ENCODE peak calls at places on chromosomes 12 and 14, in four cellular contexts. R, S, I and Y are unnamed samples.
A peak's percentile ranks its signal among the peaks of the same experiment; 100 is the strongest.

GRCh38 chr12:3135522-3136461 is 58.6 kb downstream of the TSPAN9 start:
- DNase-seq in R (peak; percentile 89), S (peak; percentile 75), I (peak; percentile 73), Y (peak; percentile 64)

GRCh38 chr12:124446364-124446763 is 121.0 kb downstream of the NCOR2 start:
- DNase-seq in R (no peak), S (no peak), I (no peak), Y (no peak)

GRCh38 chr12:15212877-15213276 is 8.3 kb downstream of the RERG start:
- DNase-seq in R (no peak), S (no peak), I (no peak), Y (no peak)

GRCh38 chr12:68199127-68199526 is 26.5 kb downstream of the IL26 start:
- DNase-seq in R (no peak), S (no peak), I (no peak), Y (no peak)

GRCh38 chr14:54759982-54760585 is 142.5 kb downstream of the GCH1 start:
- DNase-seq in R (no peak), S (no peak), I (no peak), Y (no peak)

GRCh38 chr14:76267322-76268012 is 108.5 kb upstream of the ESRRB start:
- DNase-seq in R (no peak), S (no peak), I (no peak), Y (peak; percentile 82)

GRCh38 chr12:131101703-131102492 is 148.2 kb downstream of the ADGRD1 start:
- DNase-seq in R (no peak), S (no peak), I (no peak), Y (peak; percentile 5)

GRCh38 chr14:39488600-39488999 is 56.4 kb upstream of the FBXO33 start:
- DNase-seq in R (no peak), S (no peak), I (no peak), Y (peak; percentile 76)

GRCh38 chr14:30193056-30193455 is 265.4 kb upstream of the PRKD1 start:
- DNase-seq in R (no peak), S (no peak), I (no peak), Y (no peak)

GRCh38 chr12:113089839-113090238 is 33.3 kb downstream of the DTX1 start:
- DNase-seq in R (no peak), S (no peak), I (no peak), Y (no peak)

GRCh38 chr12:126607867-126608266 is 1542.6 kb downstream of the AACS start:
- DNase-seq in R (no peak), S (no peak), I (no peak), Y (no peak)

GRCh38 chr14:68309631-68310030 is 483.2 kb downstream of the ZFP36L1 start:
- DNase-seq in R (no peak), S (no peak), I (no peak), Y (no peak)

GRCh38 chr14:64919618-64920017 is 5.4 kb downstream of the CHURC1 start:
- DNase-seq in R (no peak), S (no peak), I (peak; percentile 12), Y (no peak)

GRCh38 chr14:101571004-101571403 is 9.7 kb downstream of the DIO3 start:
- DNase-seq in R (no peak), S (no peak), I (no peak), Y (no peak)

GRCh38 chr12:58850826-58851225 is 69.5 kb downstream of the LRIG3 start:
- DNase-seq in R (no peak), S (no peak), I (no peak), Y (no peak)

GRCh38 chr12:2082321-2082720 is 29.5 kb downstream of the CACNA1C start:
- DNase-seq in R (no peak), S (no peak), I (no peak), Y (no peak)

GRCh38 chr12:94640134-94640928 is 10.0 kb downstream of the TMCC3 start:
- DNase-seq in R (no peak), S (no peak), I (no peak), Y (no peak)

GRCh38 chr14:71726639-71727085 is 205.6 kb upstream of the RGS6 start:
- DNase-seq in R (no peak), S (no peak), I (no peak), Y (no peak)

GRCh38 chr14:91509878-91510170 is 286 bp downstream of the PPP4R3A start:
- DNase-seq in R (no peak), S (no peak), I (no peak), Y (no peak)

GRCh38 chr12:125314051-125314882 is 249.0 kb downstream of the AACS start:
- DNase-seq in R (no peak), S (no peak), I (no peak), Y (no peak)

DNA sequence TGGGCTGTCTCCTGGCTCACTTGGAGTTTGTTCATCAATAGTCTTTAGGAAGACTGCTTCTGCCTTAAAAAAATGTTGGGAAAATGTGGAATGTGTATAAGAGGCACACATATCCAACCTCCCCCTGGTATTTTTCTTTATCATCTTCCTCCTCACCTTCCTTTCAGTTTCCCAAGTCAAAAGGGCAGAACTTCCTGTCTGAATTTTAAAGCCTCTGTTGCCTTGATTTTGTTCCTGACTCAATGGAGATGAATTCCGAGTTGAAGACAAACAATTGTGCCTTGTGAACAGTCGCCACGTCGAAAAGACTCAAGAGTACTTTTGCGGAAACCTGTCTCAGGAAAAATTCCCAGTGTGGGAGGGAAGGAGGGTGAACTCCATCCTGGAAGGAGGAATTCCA is 50.3 kb upstream of the ELK3 start:
- DNase-seq in R (no peak), S (no peak), I (no peak), Y (no peak)
- TF ChIP-seq USF2 in R (no peak), S (no peak), I (no peak), Y (no peak)

DNA sequence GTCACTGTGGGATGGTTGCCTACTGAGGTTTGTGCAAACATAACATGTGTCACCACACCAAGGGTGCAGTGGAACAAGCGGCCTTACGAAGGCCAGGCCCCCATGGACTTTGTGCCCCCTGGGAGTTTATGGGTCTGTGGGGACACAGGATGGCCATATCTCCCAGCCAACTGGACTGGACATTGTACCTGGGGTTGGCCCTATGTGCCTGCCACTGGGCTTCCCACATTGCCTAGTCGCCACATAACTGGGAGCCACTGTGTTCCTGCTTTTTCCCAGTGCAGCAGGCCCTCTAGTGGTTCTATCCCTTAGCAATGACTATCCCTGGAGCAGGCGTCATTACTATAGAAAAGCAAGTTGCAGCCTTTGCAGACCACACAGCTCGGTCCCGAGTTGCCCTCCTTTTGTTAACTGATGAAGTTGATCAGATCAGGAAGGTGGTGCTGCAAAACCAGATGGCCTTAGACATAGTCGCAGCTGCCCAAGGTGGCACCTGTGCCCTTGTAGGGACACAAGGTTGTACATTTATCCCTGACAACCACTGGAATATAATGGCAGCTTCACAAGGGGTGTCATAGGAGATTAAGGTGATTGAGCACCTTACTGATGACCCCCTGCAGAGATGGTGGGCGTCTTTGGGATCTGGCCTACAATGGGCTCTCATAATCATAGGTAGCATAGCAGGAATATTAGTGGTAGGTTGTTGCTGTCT is 15.2 kb upstream of the RNASE12 start:
- DNase-seq in R (peak; percentile 44), S (no peak), I (peak; percentile 79), Y (peak; percentile 67)
- TF ChIP-seq MAX in R (no peak), S (no peak), I (peak; percentile 50), Y (no peak)

GRCh38 chr12:65100140-65100539 is 21.0 kb downstream of the WIF1 start:
- DNase-seq in R (no peak), S (no peak), I (peak; percentile 10), Y (no peak)

GRCh38 chr12:65094722-65095121 is 26.4 kb downstream of the WIF1 start:
- DNase-seq in R (no peak), S (no peak), I (no peak), Y (no peak)

GRCh38 chr12:65099182-65099581 is 21.9 kb downstream of the WIF1 start:
- DNase-seq in R (no peak), S (no peak), I (no peak), Y (no peak)

GRCh38 chr12:65093571-65093970 is 27.5 kb downstream of the WIF1 start:
- DNase-seq in R (no peak), S (no peak), I (no peak), Y (no peak)

DNA sequence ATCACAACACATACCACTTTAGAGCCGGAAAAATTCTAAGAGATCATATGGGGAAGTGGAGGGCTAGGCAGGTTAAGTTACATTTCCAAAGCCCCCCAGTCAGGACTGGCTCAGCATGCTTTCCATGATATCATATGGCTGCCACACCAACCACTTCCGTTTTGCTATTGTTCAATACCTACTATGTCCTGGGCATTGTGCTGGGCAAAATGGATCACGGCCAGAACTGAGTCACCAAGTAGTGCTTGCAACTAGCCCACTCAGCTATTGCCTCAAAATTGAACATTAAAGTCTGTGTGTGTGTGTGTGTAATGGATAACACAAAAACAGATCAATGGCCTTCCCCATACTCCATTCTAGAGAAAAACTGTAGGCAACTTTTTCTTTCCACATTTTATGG is 22.7 kb downstream of the WIF1 start:
- DNase-seq in R (no peak), S (no peak), I (no peak), Y (no peak)
- TF ChIP-seq NR3C1 in R (no peak), S (no peak), I (no peak), Y (no peak)

DNA sequence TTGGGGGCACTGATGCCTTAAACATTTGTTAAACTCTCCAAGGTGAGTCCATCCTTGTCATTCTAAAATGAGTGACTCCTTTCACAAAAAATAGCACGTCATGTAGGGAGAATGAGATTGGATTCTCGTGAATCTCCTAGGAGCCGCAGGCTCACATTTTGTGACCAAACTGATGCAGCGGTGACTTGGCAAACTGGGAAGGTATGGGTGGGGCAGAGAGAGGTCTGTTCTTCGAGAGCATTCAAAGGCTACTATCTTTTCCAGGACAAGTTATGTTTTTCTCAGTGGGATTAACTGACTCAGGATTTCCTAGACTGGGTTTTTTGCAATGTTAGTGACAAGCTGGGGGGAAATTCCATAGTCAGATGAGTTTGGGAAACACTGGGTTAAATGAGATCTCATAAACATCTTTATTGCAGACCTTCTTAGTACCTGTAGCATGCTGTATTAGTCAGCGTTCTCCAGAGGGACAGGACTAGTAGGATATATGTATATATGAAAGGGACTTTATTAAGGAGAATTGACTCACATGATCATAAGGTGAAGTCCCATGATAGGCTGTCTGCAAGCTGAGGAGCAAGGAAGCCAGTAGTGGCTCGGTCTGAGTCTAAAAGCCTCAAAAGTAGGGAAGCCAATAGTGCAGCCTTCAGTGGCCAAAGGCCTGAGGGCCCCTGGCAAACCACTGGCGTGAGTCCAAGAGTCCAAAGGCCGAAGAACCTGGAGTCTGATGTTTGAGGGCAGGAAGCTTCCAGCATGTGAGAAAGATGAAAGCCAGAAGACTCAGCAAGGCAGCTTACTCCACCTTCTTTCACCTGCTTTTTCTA is 61.0 kb downstream of the FOXN4 start:
- DNase-seq in R (no peak), S (no peak), I (peak; percentile 75), Y (no peak)
- TF ChIP-seq USF2 in R (no peak), S (no peak), I (no peak), Y (no peak)

DNA sequence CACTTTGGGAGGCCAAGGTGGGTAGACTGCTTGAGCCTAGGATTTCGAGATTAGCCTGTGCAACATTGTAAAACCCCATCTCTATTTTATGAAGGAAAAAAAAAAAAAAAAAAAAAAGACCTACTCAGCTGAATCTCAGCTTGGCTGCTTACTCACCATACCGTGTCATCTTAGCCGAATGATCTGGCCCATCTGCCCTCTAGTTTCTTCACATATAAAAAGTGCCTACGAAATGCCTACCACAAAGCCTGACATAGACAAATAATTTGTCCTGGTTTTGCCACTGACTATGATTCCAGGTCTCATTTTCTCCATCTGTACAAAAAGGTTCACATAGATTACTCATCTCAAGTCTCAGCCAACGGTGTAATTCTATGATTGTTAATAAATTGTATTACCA is 10.1 kb downstream of the DIABLO start:
- DNase-seq in R (no peak), S (no peak), I (no peak), Y (no peak)
- TF ChIP-seq MAX in R (no peak), S (no peak), I (no peak), Y (no peak)